ENCODE peak calls at places on chromosomes 16 and 17, in four cellular contexts. D is Kasumi-1; P is T1000; J is stimulated activated CD4-positive, alpha-beta T cell treated with anti-CD3 and anti-CD28 coated beads, TNF-alpha, amount 100 ng/mL, for 4 hours. T is an unnamed sample.

GRCh38 chr17:78263063-78263735 is 31.8 kb downstream of the TMEM235 start:
- DNase-seq in D (no peak), P (no peak), J (no peak), T (peak; percentile 60)

GRCh38 chr16:68005786-68006286 is 6.6 kb upstream of the DPEP2 start:
- DNase-seq in D (peak; percentile 69), P (no peak), J (no peak), T (peak; percentile 96)

GRCh38 chr17:7739746-7740145 is 22.2 kb downstream of the DNAH2 start:
- DNase-seq in D (no peak), P (no peak), J (no peak), T (no peak)

GRCh38 chr16:28597692-28598261 is 927 bp upstream of the SULT1A2 start:
- DNase-seq in D (peak; percentile 3), P (no peak), J (no peak), T (no peak)

GRCh38 chr17:35568561-35568960 is 7.9 kb upstream of the SLFN14 start:
- DNase-seq in D (peak; percentile 16), P (no peak), J (no peak), T (peak; percentile 57)

GRCh38 chr17:27295945-27296344 is 2.0 kb downstream of the WSB1 start:
- DNase-seq in D (no peak), P (no peak), J (no peak), T (no peak)

GRCh38 chr16:56289412-56289811 is 98.1 kb downstream of the GNAO1 start:
- DNase-seq in D (no peak), P (no peak), J (no peak), T (no peak)

GRCh38 chr17:28741358-28742349 is 2.2 kb upstream of the TRAF4 start:
- DNase-seq in D (peak; percentile 85), P (no peak), J (no peak), T (peak; percentile 91)

GRCh38 chr16:14302031-14302398 is 230.9 kb downstream of the MRTFB start:
- DNase-seq in D (no peak), P (peak; percentile 58), J (no peak), T (no peak)

GRCh38 chr17:21280081-21280518 is 4.4 kb upstream of the MAP2K3 start:
- DNase-seq in D (peak; percentile 21), P (peak; percentile 73), J (peak; percentile 87), T (peak; percentile 81)

GRCh38 chr16:66401610-66402009 is 25.5 kb upstream of the BEAN1 start:
- DNase-seq in D (no peak), P (no peak), J (no peak), T (no peak)

T was measured in HL-60.